ENCODE peak calls at places on chromosomes 13 and 19, in nine cellular contexts. A is GM23338, Y is GM23248, C is OCI-LY7, M is neural progenitor cell, U is PC-3, V is hepatocyte, Z is SK-N-SH, J is MM.1S. I is an unnamed sample.

GRCh38 chr13:97295279-97296182 is 73.4 kb downstream of the MBNL2 start:
- DNase-seq in A (no peak), Y (peak; percentile 74), C (no peak), M (no peak), U (peak; percentile 92), V (no peak), Z (no peak), J (no peak), I (no peak)

GRCh38 chr13:60165391-60166099 is 1.8 kb upstream of the DIAPH3 start:
- DNase-seq in A (no peak), Y (no peak), C (no peak), M (no peak), U (no peak), V (no peak), Z (no peak), J (no peak), I (no peak)

GRCh38 chr13:26660761-26661160 is 99.8 kb downstream of the GPR12 start:
- DNase-seq in A (no peak), Y (no peak), C (peak; percentile 39), M (no peak), U (no peak), V (no peak), Z (no peak), J (no peak), I (no peak)

GRCh38 chr19:3765121-3765520 is 2.6 kb downstream of the MRPL54 start:
- DNase-seq in A (no peak), Y (no peak), C (no peak), M (no peak), U (no peak), V (no peak), Z (no peak), J (no peak), I (no peak)

GRCh38 chr19:44723952-44724319 is 24.6 kb upstream of the BCL3 start:
- DNase-seq in A (peak; percentile 88), Y (peak; percentile 87), C (peak; percentile 84), M (peak; percentile 85), U (peak; percentile 86), V (peak; percentile 88), Z (peak; percentile 87), J (peak; percentile 74), I (peak; percentile 68)

GRCh38 chr13:57437587-57437986 is 194.0 kb upstream of the PCDH17 start:
- DNase-seq in A (no peak), Y (no peak), C (no peak), M (no peak), U (no peak), V (peak; percentile 28), Z (no peak), J (no peak), I (no peak)

GRCh38 chr13:34657716-34658115 is 284.4 kb upstream of the NBEA start:
- DNase-seq in A (no peak), Y (peak; percentile 77), C (no peak), M (no peak), U (peak; percentile 87), V (no peak), Z (no peak), J (no peak), I (no peak)

GRCh38 chr13:44306401-44307192 is 67.0 kb upstream of the SERP2 start:
- DNase-seq in A (peak; percentile 62), Y (peak; percentile 95), C (no peak), M (peak; percentile 52), U (peak; percentile 95), V (peak; percentile 67), Z (no peak), J (no peak), I (peak; percentile 99)

GRCh38 chr19:50485284-50485955 is 8.8 kb upstream of the GARIN5A start:
- DNase-seq in A (no peak), Y (no peak), C (no peak), M (no peak), U (no peak), V (no peak), Z (no peak), J (no peak), I (no peak)

GRCh38 chr19:47239610-47240296 is 8.8 kb upstream of the BBC3 start:
- DNase-seq in A (peak; percentile 84), Y (peak; percentile 60), C (no peak), M (peak; percentile 89), U (no peak), V (peak; percentile 69), Z (peak; percentile 97), J (peak; percentile 73), I (no peak)
- TF ChIP-seq EZH2phosphoT487 in A (no peak), Y (no peak), C (no peak), M (no peak), U (no peak), V (no peak), Z (no peak), J (no peak), I (no peak)

GRCh38 chr13:109807345-109807744 is 21.0 kb upstream of the IRS2 start:
- DNase-seq in A (no peak), Y (no peak), C (no peak), M (no peak), U (no peak), V (no peak), Z (no peak), J (no peak), I (no peak)

GRCh38 chr13:109809216-109809890 is 23.0 kb upstream of the IRS2 start:
- DNase-seq in A (no peak), Y (peak; percentile 14), C (no peak), M (no peak), U (no peak), V (no peak), Z (no peak), J (no peak), I (no peak)

GRCh38 chr13:109803822-109804221 is 17.4 kb upstream of the IRS2 start:
- DNase-seq in A (no peak), Y (no peak), C (no peak), M (no peak), U (peak; percentile 79), V (peak; percentile 61), Z (no peak), J (no peak), I (no peak)

GRCh38 chr13:109802936-109803335 is 16.6 kb upstream of the IRS2 start:
- DNase-seq in A (no peak), Y (no peak), C (no peak), M (no peak), U (no peak), V (peak; percentile 68), Z (no peak), J (no peak), I (no peak)

GRCh38 chr13:109804654-109805053 is 18.3 kb upstream of the IRS2 start:
- DNase-seq in A (no peak), Y (peak; percentile 11), C (no peak), M (no peak), U (no peak), V (no peak), Z (no peak), J (no peak), I (no peak)
- TF ChIP-seq EZH2phosphoT487 in A (no peak), Y (no peak), C (no peak), M (no peak), U (no peak), V (no peak), Z (no peak), J (no peak), I (no peak)

GRCh38 chr19:55472463-55472862 is 4.0 kb upstream of the ZNF628 start:
- DNase-seq in A (no peak), Y (peak; percentile 67), C (no peak), M (no peak), U (peak; percentile 86), V (no peak), Z (no peak), J (no peak), I (peak; percentile 96)
- TF ChIP-seq EZH2phosphoT487 in A (no peak), Y (no peak), C (no peak), M (no peak), U (no peak), V (no peak), Z (no peak), J (no peak), I (no peak)

DNA sequence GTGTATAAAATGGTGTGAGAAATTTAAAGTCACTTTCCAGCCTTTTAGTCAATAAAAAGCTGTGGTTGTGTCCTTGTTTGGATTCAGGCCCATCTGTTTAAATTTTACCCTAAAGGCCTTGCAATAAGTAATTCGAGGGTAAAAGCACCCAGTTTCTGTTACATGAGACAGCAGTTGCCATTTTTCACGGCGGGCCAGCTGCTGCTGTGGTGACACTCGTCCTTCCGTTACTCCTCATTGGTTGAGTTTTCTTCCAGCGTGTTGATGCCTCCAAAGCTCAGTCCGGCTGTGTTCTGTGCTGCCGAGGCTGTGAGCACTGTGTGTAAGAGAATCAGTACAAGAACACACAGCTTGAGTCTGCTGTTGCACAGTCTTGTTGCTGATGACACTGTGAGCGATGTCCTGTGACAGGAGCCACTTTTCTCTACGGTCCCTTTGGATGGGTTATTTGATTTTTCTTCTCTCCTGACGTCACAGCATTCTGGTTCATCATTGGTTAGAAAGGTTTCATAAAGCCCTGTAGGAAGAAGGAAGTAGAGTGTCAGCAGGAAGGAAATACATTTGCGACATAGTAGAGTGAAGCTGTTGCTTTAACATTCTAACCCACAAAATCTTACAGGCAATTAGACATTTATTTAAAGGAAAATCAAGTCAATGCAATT is 602.5 kb upstream of the ARGLU1 start:
- DNase-seq in A (no peak), Y (no peak), C (no peak), M (no peak), U (no peak), V (no peak), Z (peak; percentile 57), J (peak; percentile 39), I (no peak)
- TF ChIP-seq EZH2phosphoT487 in A (no peak), Y (no peak), C (no peak), M (no peak), U (no peak), V (no peak), Z (no peak), J (no peak), I (no peak)

DNA sequence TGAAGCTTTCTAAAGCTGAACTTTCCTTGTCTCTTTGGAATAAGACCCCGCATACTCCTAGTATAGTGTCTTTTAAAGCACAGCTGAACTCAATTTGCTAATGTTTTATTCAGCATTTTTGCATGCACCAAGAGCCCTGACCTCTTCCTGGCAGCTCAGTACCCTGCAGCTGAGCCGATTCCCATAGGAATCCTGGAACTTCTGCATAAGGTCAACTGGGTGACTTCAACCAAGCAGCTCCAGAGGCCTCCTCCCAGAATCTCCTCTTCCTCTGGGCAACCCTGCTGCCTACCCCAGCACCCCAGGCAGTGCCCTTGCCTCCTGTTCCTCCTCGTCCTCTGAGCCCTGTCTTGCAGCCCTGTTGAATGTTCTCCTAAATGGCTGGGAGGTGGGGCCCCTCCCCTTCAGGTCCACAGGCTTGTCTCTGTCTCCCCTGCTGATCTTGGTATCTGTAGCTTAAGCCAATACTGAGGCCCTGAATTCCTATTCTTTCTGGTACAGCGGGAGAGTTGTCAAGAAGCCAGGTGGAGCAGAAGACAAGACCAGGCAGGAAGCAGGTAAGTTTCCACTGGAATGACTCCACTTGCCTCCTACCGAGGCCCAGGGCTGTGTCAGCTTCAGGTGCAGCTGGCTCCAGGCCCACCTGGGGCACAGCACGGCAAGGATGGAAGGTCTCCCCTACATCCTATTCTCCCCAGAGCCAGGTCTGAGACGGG is 23.6 kb upstream of the CCDC124 start:
- DNase-seq in A (peak; percentile 52), Y (no peak), C (no peak), M (peak; percentile 49), U (no peak), V (no peak), Z (no peak), J (no peak), I (no peak)
- TF ChIP-seq EZH2phosphoT487 in A (no peak), Y (no peak), C (no peak), M (no peak), U (no peak), V (no peak), Z (no peak), J (no peak), I (no peak)

I was measured in HCT116.